ENCODE peak calls at places on chromosome 19, in nine cellular contexts. One of them, this sample, is unnamed.

GRCh38 chr19:39324242-39324842 is 3.7 kb upstream of the LRFN1 start:
- DNase-seq in ELF-1: no peak
- DNase-seq in mucosa of gallbladder: no peak
- DNase-seq in GDM1: no peak
- DNase-seq in left ventricle myocardium inferior: no peak
- DNase-seq in T47D: no peak
- DNase-seq in iris pigment epithelial cell: no peak
- DNase-seq in activated CD4-positive, alpha-beta T cell treated with anti-CD3 and anti-CD28 coated beads for 48 hours: no peak
- DNase-seq in SHP77: no peak
- DNase-seq in this sample: no peak

GRCh38 chr19:1045247-1045603 is 5.3 kb downstream of the ABCA7 start:
- DNase-seq in ELF-1: peak; percentile 93
- DNase-seq in mucosa of gallbladder: no peak
- DNase-seq in GDM1: peak; percentile 17
- DNase-seq in left ventricle myocardium inferior: no peak
- DNase-seq in T47D: no peak
- DNase-seq in iris pigment epithelial cell: peak; percentile 50
- DNase-seq in activated CD4-positive, alpha-beta T cell treated with anti-CD3 and anti-CD28 coated beads for 48 hours: peak; percentile 93
- DNase-seq in SHP77: peak; percentile 73
- DNase-seq in this sample: peak; percentile 85

GRCh38 chr19:17542793-17543582 is 12.5 kb upstream of the COLGALT1 start:
- DNase-seq in ELF-1: no peak
- DNase-seq in mucosa of gallbladder: no peak
- DNase-seq in GDM1: no peak
- DNase-seq in left ventricle myocardium inferior: no peak
- DNase-seq in T47D: no peak
- DNase-seq in iris pigment epithelial cell: no peak
- DNase-seq in activated CD4-positive, alpha-beta T cell treated with anti-CD3 and anti-CD28 coated beads for 48 hours: no peak
- DNase-seq in SHP77: no peak
- DNase-seq in this sample: no peak

GRCh38 chr19:16862826-16863405 is 25.9 kb upstream of the F2RL3 start:
- DNase-seq in ELF-1: no peak
- DNase-seq in mucosa of gallbladder: no peak
- DNase-seq in GDM1: no peak
- DNase-seq in left ventricle myocardium inferior: no peak
- DNase-seq in T47D: no peak
- DNase-seq in iris pigment epithelial cell: no peak
- DNase-seq in activated CD4-positive, alpha-beta T cell treated with anti-CD3 and anti-CD28 coated beads for 48 hours: no peak
- DNase-seq in SHP77: no peak
- DNase-seq in this sample: no peak

GRCh38 chr19:2032296-2032941 is 16.9 kb upstream of the BTBD2 start:
- DNase-seq in ELF-1: no peak
- DNase-seq in mucosa of gallbladder: peak; percentile 95
- DNase-seq in GDM1: peak; percentile 81
- DNase-seq in left ventricle myocardium inferior: peak; percentile 95
- DNase-seq in T47D: peak; percentile 53
- DNase-seq in iris pigment epithelial cell: peak; percentile 84
- DNase-seq in activated CD4-positive, alpha-beta T cell treated with anti-CD3 and anti-CD28 coated beads for 48 hours: peak; percentile 51
- DNase-seq in SHP77: peak; percentile 84
- DNase-seq in this sample: no peak

GRCh38 chr19:6429419-6430221 is 3.9 kb downstream of the SLC25A41 start:
- DNase-seq in ELF-1: no peak
- DNase-seq in mucosa of gallbladder: no peak
- DNase-seq in GDM1: no peak
- DNase-seq in left ventricle myocardium inferior: no peak
- DNase-seq in T47D: no peak
- DNase-seq in iris pigment epithelial cell: no peak
- DNase-seq in activated CD4-positive, alpha-beta T cell treated with anti-CD3 and anti-CD28 coated beads for 48 hours: no peak
- DNase-seq in SHP77: no peak
- DNase-seq in this sample: no peak

GRCh38 chr19:37867831-37868230 is 38.6 kb downstream of the WDR87 start:
- DNase-seq in ELF-1: no peak
- DNase-seq in mucosa of gallbladder: no peak
- DNase-seq in GDM1: no peak
- DNase-seq in left ventricle myocardium inferior: no peak
- DNase-seq in T47D: no peak
- DNase-seq in iris pigment epithelial cell: peak; percentile 97
- DNase-seq in activated CD4-positive, alpha-beta T cell treated with anti-CD3 and anti-CD28 coated beads for 48 hours: no peak
- DNase-seq in SHP77: no peak
- DNase-seq in this sample: no peak

GRCh38 chr19:51163257-51163656 is 21.2 kb downstream of the SIGLEC7 start:
- DNase-seq in ELF-1: no peak
- DNase-seq in mucosa of gallbladder: no peak
- DNase-seq in GDM1: no peak
- DNase-seq in left ventricle myocardium inferior: no peak
- DNase-seq in T47D: no peak
- DNase-seq in iris pigment epithelial cell: no peak
- DNase-seq in activated CD4-positive, alpha-beta T cell treated with anti-CD3 and anti-CD28 coated beads for 48 hours: no peak
- DNase-seq in SHP77: no peak
- DNase-seq in this sample: no peak

GRCh38 chr19:53422551-53422950 is 9.2 kb upstream of the ZNF761 start:
- DNase-seq in ELF-1: no peak
- DNase-seq in mucosa of gallbladder: no peak
- DNase-seq in GDM1: no peak
- DNase-seq in left ventricle myocardium inferior: no peak
- DNase-seq in T47D: no peak
- DNase-seq in iris pigment epithelial cell: no peak
- DNase-seq in activated CD4-positive, alpha-beta T cell treated with anti-CD3 and anti-CD28 coated beads for 48 hours: no peak
- DNase-seq in SHP77: no peak
- DNase-seq in this sample: no peak

GRCh38 chr19:5941673-5942072 is 27.6 kb downstream of the CAPS start:
- DNase-seq in ELF-1: no peak
- DNase-seq in mucosa of gallbladder: no peak
- DNase-seq in GDM1: no peak
- DNase-seq in left ventricle myocardium inferior: no peak
- DNase-seq in T47D: no peak
- DNase-seq in iris pigment epithelial cell: no peak
- DNase-seq in activated CD4-positive, alpha-beta T cell treated with anti-CD3 and anti-CD28 coated beads for 48 hours: no peak
- DNase-seq in SHP77: no peak
- DNase-seq in this sample: no peak

GRCh38 chr19:58262922-58263296 is 15.8 kb upstream of the ZNF8 start:
- DNase-seq in ELF-1: no peak
- DNase-seq in mucosa of gallbladder: no peak
- DNase-seq in GDM1: no peak
- DNase-seq in left ventricle myocardium inferior: no peak
- DNase-seq in T47D: no peak
- DNase-seq in iris pigment epithelial cell: no peak
- DNase-seq in activated CD4-positive, alpha-beta T cell treated with anti-CD3 and anti-CD28 coated beads for 48 hours: no peak
- DNase-seq in SHP77: no peak
- DNase-seq in this sample: no peak

GRCh38 chr19:17522988-17523872 is 11.8 kb downstream of the PGLS start:
- DNase-seq in ELF-1: no peak
- DNase-seq in mucosa of gallbladder: peak; percentile 48
- DNase-seq in GDM1: peak; percentile 97
- DNase-seq in left ventricle myocardium inferior: peak; percentile 57
- DNase-seq in T47D: no peak
- DNase-seq in iris pigment epithelial cell: no peak
- DNase-seq in activated CD4-positive, alpha-beta T cell treated with anti-CD3 and anti-CD28 coated beads for 48 hours: peak; percentile 70
- DNase-seq in SHP77: peak; percentile 35
- DNase-seq in this sample: no peak

GRCh38 chr19:19217110-19217509 is 5.4 kb downstream of the NCAN start:
- DNase-seq in ELF-1: no peak
- DNase-seq in mucosa of gallbladder: no peak
- DNase-seq in GDM1: no peak
- DNase-seq in left ventricle myocardium inferior: no peak
- DNase-seq in T47D: no peak
- DNase-seq in iris pigment epithelial cell: peak; percentile 46
- DNase-seq in activated CD4-positive, alpha-beta T cell treated with anti-CD3 and anti-CD28 coated beads for 48 hours: no peak
- DNase-seq in SHP77: peak; percentile 21
- DNase-seq in this sample: no peak

GRCh38 chr19:13864513-13865242 is 12.3 kb upstream of the NANOS3 start:
- DNase-seq in ELF-1: no peak
- DNase-seq in mucosa of gallbladder: no peak
- DNase-seq in GDM1: no peak
- DNase-seq in left ventricle myocardium inferior: no peak
- DNase-seq in T47D: no peak
- DNase-seq in iris pigment epithelial cell: no peak
- DNase-seq in activated CD4-positive, alpha-beta T cell treated with anti-CD3 and anti-CD28 coated beads for 48 hours: no peak
- DNase-seq in SHP77: no peak
- DNase-seq in this sample: peak; percentile 45

GRCh38 chr19:51025401-51025800 is 1.0 kb downstream of the KLK11 start:
- DNase-seq in ELF-1: no peak
- DNase-seq in mucosa of gallbladder: no peak
- DNase-seq in GDM1: no peak
- DNase-seq in left ventricle myocardium inferior: no peak
- DNase-seq in T47D: no peak
- DNase-seq in iris pigment epithelial cell: no peak
- DNase-seq in activated CD4-positive, alpha-beta T cell treated with anti-CD3 and anti-CD28 coated beads for 48 hours: no peak
- DNase-seq in SHP77: no peak
- DNase-seq in this sample: no peak

GRCh38 chr19:18644144-18645034 is 7.6 kb downstream of the KLHL26 start:
- DNase-seq in ELF-1: no peak
- DNase-seq in mucosa of gallbladder: no peak
- DNase-seq in GDM1: peak; percentile 61
- DNase-seq in left ventricle myocardium inferior: no peak
- DNase-seq in T47D: peak; percentile 58
- DNase-seq in iris pigment epithelial cell: no peak
- DNase-seq in activated CD4-positive, alpha-beta T cell treated with anti-CD3 and anti-CD28 coated beads for 48 hours: no peak
- DNase-seq in SHP77: no peak
- DNase-seq in this sample: no peak

GRCh38 chr19:28631931-28632330 is 581.0 kb downstream of the UQCRFS1 start:
- DNase-seq in ELF-1: no peak
- DNase-seq in mucosa of gallbladder: no peak
- DNase-seq in GDM1: no peak
- DNase-seq in left ventricle myocardium inferior: no peak
- DNase-seq in T47D: no peak
- DNase-seq in iris pigment epithelial cell: no peak
- DNase-seq in activated CD4-positive, alpha-beta T cell treated with anti-CD3 and anti-CD28 coated beads for 48 hours: no peak
- DNase-seq in SHP77: no peak
- DNase-seq in this sample: no peak

GRCh38 chr19:41795031-41795461 is 1.3 kb upstream of the CEACAM3 start:
- DNase-seq in ELF-1: peak; percentile 23
- DNase-seq in mucosa of gallbladder: peak; percentile 59
- DNase-seq in GDM1: peak; percentile 35
- DNase-seq in left ventricle myocardium inferior: no peak
- DNase-seq in T47D: no peak
- DNase-seq in iris pigment epithelial cell: peak; percentile 25
- DNase-seq in activated CD4-positive, alpha-beta T cell treated with anti-CD3 and anti-CD28 coated beads for 48 hours: peak; percentile 77
- DNase-seq in SHP77: peak; percentile 33
- DNase-seq in this sample: no peak

GRCh38 chr19:13795595-13796300 is 505 bp downstream of the ZSWIM4 start:
- DNase-seq in ELF-1: no peak
- DNase-seq in mucosa of gallbladder: no peak
- DNase-seq in GDM1: no peak
- DNase-seq in left ventricle myocardium inferior: no peak
- DNase-seq in T47D: no peak
- DNase-seq in iris pigment epithelial cell: peak; percentile 60
- DNase-seq in activated CD4-positive, alpha-beta T cell treated with anti-CD3 and anti-CD28 coated beads for 48 hours: no peak
- DNase-seq in SHP77: no peak
- DNase-seq in this sample: no peak

GRCh38 chr19:46896076-46896794 is 35.4 kb downstream of the ARHGAP35 start:
- DNase-seq in ELF-1: no peak
- DNase-seq in mucosa of gallbladder: no peak
- DNase-seq in GDM1: no peak
- DNase-seq in left ventricle myocardium inferior: no peak
- DNase-seq in T47D: no peak
- DNase-seq in iris pigment epithelial cell: no peak
- DNase-seq in activated CD4-positive, alpha-beta T cell treated with anti-CD3 and anti-CD28 coated beads for 48 hours: no peak
- DNase-seq in SHP77: no peak
- DNase-seq in this sample: no peak

GRCh38 chr19:40320558-40320935 is 27.6 kb downstream of the C19orf47 start:
- DNase-seq in ELF-1: no peak
- DNase-seq in mucosa of gallbladder: no peak
- DNase-seq in GDM1: no peak
- DNase-seq in left ventricle myocardium inferior: no peak
- DNase-seq in T47D: no peak
- DNase-seq in iris pigment epithelial cell: no peak
- DNase-seq in activated CD4-positive, alpha-beta T cell treated with anti-CD3 and anti-CD28 coated beads for 48 hours: no peak
- DNase-seq in SHP77: no peak
- DNase-seq in this sample: no peak

GRCh38 chr19:31470952-31471351 is 121.7 kb upstream of the TSHZ3 start:
- DNase-seq in ELF-1: no peak
- DNase-seq in mucosa of gallbladder: no peak
- DNase-seq in GDM1: no peak
- DNase-seq in left ventricle myocardium inferior: no peak
- DNase-seq in T47D: no peak
- DNase-seq in iris pigment epithelial cell: no peak
- DNase-seq in activated CD4-positive, alpha-beta T cell treated with anti-CD3 and anti-CD28 coated beads for 48 hours: no peak
- DNase-seq in SHP77: no peak
- DNase-seq in this sample: no peak

GRCh38 chr19:18172331-18173053 is 1.1 kb upstream of the IFI30 start:
- DNase-seq in ELF-1: no peak
- DNase-seq in mucosa of gallbladder: no peak
- DNase-seq in GDM1: no peak
- DNase-seq in left ventricle myocardium inferior: no peak
- DNase-seq in T47D: no peak
- DNase-seq in iris pigment epithelial cell: no peak
- DNase-seq in activated CD4-positive, alpha-beta T cell treated with anti-CD3 and anti-CD28 coated beads for 48 hours: no peak
- DNase-seq in SHP77: no peak
- DNase-seq in this sample: peak; percentile 23

GRCh38 chr19:49609499-49610092 is 18.6 kb downstream of the PRR12 start:
- DNase-seq in ELF-1: no peak
- DNase-seq in mucosa of gallbladder: no peak
- DNase-seq in GDM1: no peak
- DNase-seq in left ventricle myocardium inferior: no peak
- DNase-seq in T47D: no peak
- DNase-seq in iris pigment epithelial cell: no peak
- DNase-seq in activated CD4-positive, alpha-beta T cell treated with anti-CD3 and anti-CD28 coated beads for 48 hours: no peak
- DNase-seq in SHP77: no peak
- DNase-seq in this sample: no peak

GRCh38 chr19:17540174-17540573 is 15.3 kb upstream of the COLGALT1 start:
- DNase-seq in ELF-1: no peak
- DNase-seq in mucosa of gallbladder: no peak
- DNase-seq in GDM1: no peak
- DNase-seq in left ventricle myocardium inferior: no peak
- DNase-seq in T47D: no peak
- DNase-seq in iris pigment epithelial cell: no peak
- DNase-seq in activated CD4-positive, alpha-beta T cell treated with anti-CD3 and anti-CD28 coated beads for 48 hours: no peak
- DNase-seq in SHP77: no peak
- DNase-seq in this sample: no peak

GRCh38 chr19:2015611-2015950 is at the start of gene BTBD2:
- DNase-seq in ELF-1: no peak
- DNase-seq in mucosa of gallbladder: peak; percentile 47
- DNase-seq in GDM1: peak; percentile 21
- DNase-seq in left ventricle myocardium inferior: no peak
- DNase-seq in T47D: no peak
- DNase-seq in iris pigment epithelial cell: peak; percentile 59
- DNase-seq in activated CD4-positive, alpha-beta T cell treated with anti-CD3 and anti-CD28 coated beads for 48 hours: peak; percentile 62
- DNase-seq in SHP77: peak; percentile 40
- DNase-seq in this sample: no peak

GRCh38 chr19:17944301-17944700 is 11.5 kb downstream of the CCDC124 start:
- DNase-seq in ELF-1: no peak
- DNase-seq in mucosa of gallbladder: no peak
- DNase-seq in GDM1: no peak
- DNase-seq in left ventricle myocardium inferior: no peak
- DNase-seq in T47D: no peak
- DNase-seq in iris pigment epithelial cell: peak; percentile 70
- DNase-seq in activated CD4-positive, alpha-beta T cell treated with anti-CD3 and anti-CD28 coated beads for 48 hours: no peak
- DNase-seq in SHP77: no peak
- DNase-seq in this sample: peak; percentile 29

GRCh38 chr19:31214086-31214485 is 135.2 kb downstream of the TSHZ3 start:
- DNase-seq in ELF-1: peak; percentile 27
- DNase-seq in mucosa of gallbladder: peak; percentile 75
- DNase-seq in GDM1: peak; percentile 75
- DNase-seq in left ventricle myocardium inferior: peak; percentile 19
- DNase-seq in T47D: no peak
- DNase-seq in iris pigment epithelial cell: peak; percentile 99
- DNase-seq in activated CD4-positive, alpha-beta T cell treated with anti-CD3 and anti-CD28 coated beads for 48 hours: peak; percentile 91
- DNase-seq in SHP77: peak; percentile 58
- DNase-seq in this sample: peak; percentile 66

This sample was measured in 8988T.